ENCODE peak calls at places on chromosome 17, in four cellular contexts. D, M, S and H are unnamed samples.

GRCh38 chr17:50184057-50184456 is 17.4 kb downstream of the COL1A1 start:
- DNase-seq in S (no peak), M (no peak), D (no peak), H (no peak)

GRCh38 chr17:38460716-38461650 is 32.7 kb downstream of the ARHGAP23 start:
- DNase-seq in S (no peak), M (no peak), D (no peak), H (no peak)

GRCh38 chr17:9195961-9196668 is 174.8 kb downstream of the NTN1 start:
- DNase-seq in D (no peak), S (peak; percentile 60), M (peak; percentile 30), H (no peak)

GRCh38 chr17:65559802-65560627 is 1.4 kb downstream of the AXIN2 start:
- DNase-seq in D (peak; percentile 49), S (peak; percentile 52), M (peak; percentile 62), H (no peak)

GRCh38 chr17:75830168-75831031 is 13.8 kb downstream of the UNC13D start:
- DNase-seq in S (peak; percentile 64), M (peak; percentile 69), D (no peak), H (no peak)

GRCh38 chr17:21161498-21162393 is 35.0 kb downstream of the DHRS7B start:
- DNase-seq in M (no peak), D (peak; percentile 50), S (no peak), H (no peak)

GRCh38 chr17:37605813-37606505 is 3.3 kb downstream of the SYNRG start:
- DNase-seq in D (no peak), M (no peak), S (peak; percentile 25), H (no peak)

GRCh38 chr17:49210158-49211029 is at the start of the genes ABI3 and GNGT2:
- DNase-seq in S (peak; percentile 55), M (no peak), D (peak; percentile 77), H (no peak)

GRCh38 chr17:69810326-69811035 is 264.5 kb upstream of the KCNJ16 start:
- DNase-seq in M (no peak), D (no peak), S (no peak), H (no peak)

GRCh38 chr17:57945999-57946797 is 9.0 kb downstream of the CUEDC1 start:
- DNase-seq in M (no peak), S (no peak), D (peak; percentile 46), H (no peak)

GRCh38 chr17:305090-305976 is 47.3 kb downstream of the RPH3AL start:
- DNase-seq in S (peak; percentile 41), M (no peak), D (no peak), H (no peak)

GRCh38 chr17:43976956-43977837 is 23.5 kb upstream of the PYY start:
- DNase-seq in S (no peak), M (no peak), D (no peak), H (no peak)

GRCh38 chr17:18860161-18860972 is 2.4 kb downstream of the PRPSAP2 start:
- DNase-seq in M (no peak), S (peak; percentile 9), D (no peak), H (no peak)

GRCh38 chr17:32335647-32336046 is 6.3 kb downstream of the C17orf75 start:
- DNase-seq in S (no peak), M (no peak), D (peak; percentile 54), H (no peak)